ENCODE peak calls at places on chromosome 12, in eight cellular contexts. Z is right cardiac atrium; I is upper lobe of right lung; H is transverse colon; R is cardiac muscle cell; M is CD4-positive, alpha-beta memory T cell; B is K562; K is HCT116. X is an unnamed sample.

GRCh38 chr12:124162151-124163110 is 132.5 kb upstream of the RFLNA start:
- DNase-seq in Z (no peak), I (no peak), H (peak; percentile 60), R (no peak), M (no peak), B (no peak), K (peak; percentile 6), X (no peak)

GRCh38 chr12:29578731-29579130 is 81.2 kb upstream of the OVCH1 start:
- DNase-seq in Z (no peak), I (no peak), H (no peak), R (no peak), M (no peak), B (no peak), K (no peak), X (no peak)

GRCh38 chr12:93518725-93519124 is 51.4 kb downstream of the MRPL42 start:
- DNase-seq in Z (no peak), I (no peak), H (no peak), R (no peak), M (no peak), B (no peak), K (no peak), X (no peak)

GRCh38 chr12:70908978-70909377 is 11.6 kb downstream of the PTPRR start:
- DNase-seq in Z (no peak), I (no peak), H (no peak), R (no peak), M (no peak), B (no peak), K (no peak), X (no peak)

GRCh38 chr12:6547987-6548386 is 7.9 kb downstream of the IFFO1 start:
- DNase-seq in Z (peak; percentile 48), I (no peak), H (no peak), R (no peak), M (no peak), B (no peak), K (no peak), X (no peak)

GRCh38 chr12:28191018-28191595 is 851 bp downstream of the CCDC91 start:
- DNase-seq in Z (no peak), I (no peak), H (peak; percentile 8), R (no peak), M (no peak), B (peak; percentile 36), K (no peak), X (no peak)

GRCh38 chr12:67795235-67795634 is 146.7 kb downstream of the DYRK2 start:
- DNase-seq in Z (no peak), I (no peak), H (no peak), R (no peak), M (no peak), B (no peak), K (no peak), X (no peak)

GRCh38 chr12:48764521-48764920 is 24.4 kb downstream of the ADCY6 start:
- DNase-seq in Z (no peak), I (no peak), H (peak; percentile 65), R (no peak), M (no peak), B (no peak), K (no peak), X (no peak)

GRCh38 chr12:27456618-27457017 is 10.1 kb downstream of the SMCO2 start:
- DNase-seq in Z (no peak), I (no peak), H (no peak), R (no peak), M (no peak), B (no peak), K (no peak), X (no peak)

GRCh38 chr12:29769162-29769820 is 14.5 kb downstream of the TMTC1 start:
- DNase-seq in Z (peak; percentile 23), I (no peak), H (no peak), R (no peak), M (no peak), B (no peak), K (no peak), X (no peak)

GRCh38 chr12:2376855-2377657 is 324.3 kb downstream of the CACNA1C start:
- DNase-seq in Z (no peak), I (no peak), H (peak; percentile 18), R (no peak), M (no peak), B (no peak), K (no peak), X (no peak)

GRCh38 chr12:117097159-117097558 is 2.1 kb downstream of the TESC start:
- DNase-seq in Z (no peak), I (peak; percentile 32), H (no peak), R (no peak), M (no peak), B (no peak), K (no peak), X (no peak)

GRCh38 chr12:88153959-88154358 is 11.9 kb downstream of the TMTC3 start:
- DNase-seq in Z (no peak), I (no peak), H (no peak), R (peak; percentile 23), M (no peak), B (no peak), K (peak; percentile 37), X (no peak)

GRCh38 chr12:33926095-33926494 is 96.2 kb upstream of the ALG10 start:
- DNase-seq in Z (no peak), I (no peak), H (no peak), R (no peak), M (no peak), B (no peak), K (no peak), X (no peak)

GRCh38 chr12:14260011-14260993 is 105.2 kb upstream of the ATF7IP start:
- DNase-seq in Z (peak; percentile 97), I (peak; percentile 95), H (peak; percentile 91), R (peak; percentile 71), M (no peak), B (peak; percentile 59), K (peak; percentile 47), X (no peak)

GRCh38 chr12:1234073-1234472 is 243.1 kb downstream of the ERC1 start:
- DNase-seq in Z (no peak), I (no peak), H (no peak), R (peak; percentile 14), M (no peak), B (no peak), K (no peak), X (no peak)
- H3K4me1 ChIP-seq in Z (no peaks in the 10 kb centered on the region), I (no peaks in the 10 kb centered on the region), H (no peaks in the 10 kb centered on the region), R (no peaks in the 10 kb centered on the region), M (no peaks in the 10 kb centered on the region), B (no peaks in the 10 kb centered on the region), K (peaks cover 4% of the 10 kb centered on the region), X (no peaks in the 10 kb centered on the region)

DNA sequence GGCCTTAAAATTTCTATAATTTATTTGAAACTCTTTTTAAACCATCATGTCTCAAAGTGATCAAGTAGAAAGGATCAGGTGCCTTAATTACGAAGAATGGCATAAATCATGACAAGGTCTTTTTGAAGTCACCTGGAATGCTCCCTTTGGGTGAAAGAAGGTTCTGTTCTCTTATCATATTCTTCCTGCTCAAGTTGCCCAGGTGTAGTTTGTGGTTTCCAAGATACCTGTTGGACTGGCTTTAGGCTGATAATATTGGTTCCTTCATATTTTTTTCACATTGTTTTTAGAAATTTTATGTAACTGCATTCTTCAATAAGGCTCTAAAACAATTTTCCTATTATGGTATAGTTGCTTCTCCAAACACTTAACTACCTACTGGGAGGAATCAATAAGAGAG is 29.2 kb downstream of the RASSF3 start:
- DNase-seq in Z (no peak), I (no peak), H (no peak), R (no peak), M (no peak), B (no peak), K (no peak), X (no peak)
- H3K4me1 ChIP-seq in Z (no peaks in the 10 kb centered on the region), I (peaks cover 25% of the 10 kb centered on the region), H (peaks cover 36% of the 10 kb centered on the region), R (peaks cover 9% of the 10 kb centered on the region), M (peaks cover 90% of the 10 kb centered on the region), B (peaks cover 4% of the 10 kb centered on the region), K (peaks cover 46% of the 10 kb centered on the region), X (peaks cover 37% of the 10 kb centered on the region)

DNA sequence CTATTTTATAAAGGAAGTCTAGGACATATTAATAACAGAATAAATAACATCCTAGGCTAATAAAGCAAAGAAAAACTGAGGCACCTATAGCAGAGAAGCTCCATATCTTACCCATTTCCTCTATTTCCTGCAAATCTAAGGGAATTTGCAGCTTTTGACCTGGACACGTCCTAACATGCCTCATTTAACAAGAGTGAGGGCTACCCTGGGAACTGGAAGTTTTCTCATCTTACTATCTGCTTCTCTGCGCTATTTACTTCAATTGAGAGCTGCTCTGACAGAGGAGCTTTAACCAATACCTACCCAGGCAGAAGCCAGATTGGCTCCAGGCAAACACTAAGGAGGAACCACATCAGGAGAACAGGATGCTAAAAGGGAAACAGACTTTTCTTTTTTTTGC is 5.7 kb downstream of the YBX3 start:
- DNase-seq in Z (no peak), I (no peak), H (no peak), R (no peak), M (no peak), B (no peak), K (no peak), X (no peak)
- H3K4me1 ChIP-seq in Z (peaks cover 7% of the 10 kb centered on the region), I (peaks cover 53% of the 10 kb centered on the region), H (peaks cover 41% of the 10 kb centered on the region), R (peaks cover 34% of the 10 kb centered on the region), M (peaks cover 25% of the 10 kb centered on the region), B (no peaks in the 10 kb centered on the region), K (peaks cover 54% of the 10 kb centered on the region), X (peaks cover 22% of the 10 kb centered on the region)

GRCh38 chr12:109878749-109879148 is 1.6 kb downstream of the GLTP start:
- DNase-seq in Z (no peak), I (no peak), H (no peak), R (no peak), M (no peak), B (no peak), K (no peak), X (no peak)

GRCh38 chr12:109878247-109878625 is 2.1 kb downstream of the GLTP start:
- DNase-seq in Z (no peak), I (no peak), H (no peak), R (no peak), M (no peak), B (no peak), K (no peak), X (no peak)

GRCh38 chr12:109876406-109876805 is 3.9 kb downstream of the GLTP start:
- DNase-seq in Z (no peak), I (no peak), H (no peak), R (no peak), M (no peak), B (no peak), K (no peak), X (no peak)

GRCh38 chr12:109879332-109880048 is 851 bp downstream of the GLTP start:
- DNase-seq in Z (no peak), I (no peak), H (no peak), R (peak; percentile 14), M (peak; percentile 6), B (peak; percentile 24), K (no peak), X (no peak)

GRCh38 chr12:109877504-109878246 is 2.7 kb downstream of the GLTP start:
- DNase-seq in Z (no peak), I (no peak), H (no peak), R (no peak), M (no peak), B (no peak), K (no peak), X (no peak)
- H3K4me1 ChIP-seq in Z (peaks cover 10% of the 10 kb centered on the region), I (peaks cover 26% of the 10 kb centered on the region), H (peaks cover 35% of the 10 kb centered on the region), R (peaks cover 20% of the 10 kb centered on the region), M (peaks cover 42% of the 10 kb centered on the region), B (peaks cover 18% of the 10 kb centered on the region), K (peaks cover 20% of the 10 kb centered on the region), X (peaks cover 25% of the 10 kb centered on the region)

GRCh38 chr12:75859868-75860267 is 171.7 kb downstream of the PHLDA1 start:
- DNase-seq in Z (no peak), I (no peak), H (no peak), R (no peak), M (no peak), B (no peak), K (no peak), X (no peak)
- H3K4me1 ChIP-seq in Z (no peaks in the 10 kb centered on the region), I (no peaks in the 10 kb centered on the region), H (no peaks in the 10 kb centered on the region), R (no peaks in the 10 kb centered on the region), M (no peaks in the 10 kb centered on the region), B (no peaks in the 10 kb centered on the region), K (peaks cover 49% of the 10 kb centered on the region), X (no peaks in the 10 kb centered on the region)